ENCODE peak calls at places on chromosomes 12 and 14, in four cellular contexts. X, G, U and I are unnamed samples.
A peak's percentile ranks its signal among the peaks of the same experiment; 100 is the strongest.

GRCh38 chr12:54865683-54866324 is 11.5 kb downstream of the MUCL1 start:
- DNase-seq in U (no peak), G (no peak), X (no peak), I (no peak)

GRCh38 chr14:68961781-68962584 is 17.1 kb downstream of the ACTN1 start:
- DNase-seq in U (peak; percentile 60), G (peak; percentile 77), X (no peak), I (no peak)

GRCh38 chr14:71515520-71515919 is 416.7 kb upstream of the RGS6 start:
- DNase-seq in X (no peak), G (no peak), U (no peak), I (no peak)

GRCh38 chr14:24310666-24311604 is at the start of gene LTB4R:
- DNase-seq in X (no peak), G (no peak), U (no peak), I (no peak)

GRCh38 chr12:91577586-91578539 is 395.2 kb upstream of the DCN start:
- DNase-seq in X (no peak), U (peak; percentile 16), G (no peak), I (no peak)

GRCh38 chr12:56010112-56010570 is 10.7 kb upstream of the IKZF4 start:
- DNase-seq in U (no peak), X (no peak), G (no peak), I (peak; percentile 84)

GRCh38 chr12:6700646-6701051 is at the start of gene PIANP:
- DNase-seq in X (no peak), G (peak; percentile 72), U (peak; percentile 92), I (no peak)

GRCh38 chr14:51367600-51367931 is 127.5 kb downstream of the TMX1 start:
- DNase-seq in X (no peak), G (no peak), U (no peak), I (no peak)

GRCh38 chr14:32217301-32217700 is 14.2 kb upstream of the RNU6-8 start:
- DNase-seq in X (no peak), G (no peak), U (peak; percentile 48), I (no peak)

GRCh38 chr14:82112210-82112839 is 578.7 kb upstream of the SEL1L start:
- DNase-seq in X (no peak), U (no peak), G (no peak), I (no peak)

GRCh38 chr14:73455294-73455693 is 3.1 kb downstream of the NUMB start:
- DNase-seq in G (no peak), X (no peak), U (no peak), I (no peak)

GRCh38 chr14:65370890-65371289 is 41.6 kb upstream of the FUT8 start:
- DNase-seq in X (no peak), G (no peak), U (no peak), I (no peak)

GRCh38 chr12:19131020-19131431 is 1.5 kb downstream of the PLEKHA5 start:
- DNase-seq in G (no peak), U (peak; percentile 35), X (no peak), I (peak; percentile 41)

GRCh38 chr12:130879781-130880389 is 8.0 kb downstream of the RAN start:
- DNase-seq in U (peak; percentile 27), G (peak; percentile 54), X (no peak), I (no peak)

GRCh38 chr12:6341439-6342139 is at the start of gene TNFRSF1A:
- DNase-seq in U (peak; percentile 83), G (no peak), X (no peak), I (peak; percentile 65)

GRCh38 chr14:55904086-55904485 is 214.1 kb upstream of the PELI2 start:
- DNase-seq in U (no peak), X (no peak), G (no peak), I (no peak)

GRCh38 chr14:102255401-102256190 is 49.4 kb downstream of the MOK start:
- DNase-seq in G (no peak), X (no peak), U (no peak), I (no peak)

GRCh38 chr14:54681819-54682261 is 114.9 kb downstream of the SAMD4A start:
- DNase-seq in G (no peak), X (no peak), U (peak; percentile 55), I (no peak)

GRCh38 chr14:94578712-94579111 is 2.5 kb upstream of the SERPINA5 start:
- DNase-seq in U (no peak), G (no peak), X (no peak), I (no peak)

GRCh38 chr14:59844414-59844813 is 26.2 kb downstream of the RTN1 start:
- DNase-seq in U (no peak), G (no peak), X (no peak), I (no peak)

GRCh38 chr12:112025808-112026375 is 12.7 kb downstream of the ERP29 start:
- DNase-seq in X (no peak), G (no peak), U (no peak), I (no peak)

GRCh38 chr14:66070542-66071319 is 415.4 kb upstream of the CCDC196 start:
- DNase-seq in U (peak; percentile 63), G (peak; percentile 97), X (no peak), I (peak; percentile 18)

GRCh38 chr12:106985479-106985878 is 1.5 kb downstream of the MTERF2 start:
- DNase-seq in U (no peak), G (no peak), X (no peak), I (peak; percentile 22)

GRCh38 chr12:45561488-45561887 is 168.0 kb upstream of the ARID2 start:
- DNase-seq in X (no peak), U (no peak), G (no peak), I (no peak)

GRCh38 chr12:58547217-58547616 is 373.1 kb downstream of the LRIG3 start:
- DNase-seq in X (no peak), G (no peak), U (no peak), I (no peak)

GRCh38 chr12:85821759-85822158 is 14.4 kb downstream of the RASSF9 start:
- DNase-seq in X (no peak), U (no peak), G (no peak), I (peak; percentile 56)

GRCh38 chr12:16076553-16076952 is 165.4 kb downstream of the DERA start:
- DNase-seq in G (no peak), U (peak; percentile 17), X (no peak), I (peak; percentile 44)

GRCh38 chr14:102075155-102075554 is 11.7 kb downstream of the HSP90AA1 start:
- DNase-seq in X (no peak), G (no peak), U (no peak), I (no peak)

GRCh38 chr12:116370004-116370404 is 92.5 kb upstream of the MED13L start:
- DNase-seq in X (no peak), G (no peak), U (no peak), I (no peak)

GRCh38 chr12:98698603-98699463 is 53.7 kb downstream of the APAF1 start:
- DNase-seq in G (peak; percentile 54), U (peak; percentile 65), X (peak; percentile 38), I (peak; percentile 39)
- TF ChIP-seq TCF12 in G (no peak), U (no peak), X (no peak), I (no peak)

GRCh38 chr12:47817272-47818006 is 2.3 kb downstream of the HDAC7 start:
- DNase-seq in X (no peak), U (no peak), G (no peak), I (peak; percentile 50)
- TF ChIP-seq TCF12 in X (no peak), U (no peak), G (no peak), I (no peak)

DNA sequence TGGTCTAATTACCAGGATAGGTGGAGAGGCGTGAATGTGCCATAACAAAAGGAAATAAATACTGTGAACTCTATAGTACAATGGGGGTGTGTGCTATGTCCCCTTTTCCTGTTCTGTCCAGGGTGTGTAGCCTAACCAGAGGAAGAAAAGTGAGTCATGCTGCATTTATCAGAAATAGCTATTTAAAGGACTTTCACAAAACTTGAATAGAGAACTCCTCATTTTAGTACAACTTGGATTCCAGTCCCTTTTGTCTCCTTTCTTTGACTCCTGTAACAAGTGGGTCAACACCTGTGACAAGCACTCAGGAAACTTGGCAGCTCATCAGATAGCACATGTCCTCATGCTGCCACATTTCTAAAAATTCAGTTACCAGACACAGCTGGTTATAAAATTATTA is 123.4 kb downstream of the CCDC91 start:
- DNase-seq in X (no peak), G (no peak), U (no peak), I (no peak)
- TF ChIP-seq TCF12 in X (no peak), G (no peak), U (no peak), I (no peak)

GRCh38 chr12:65510584-65511050 is 232.1 kb downstream of the MSRB3 start:
- DNase-seq in U (no peak), X (no peak), G (peak; percentile 71), I (peak; percentile 88)
- TF ChIP-seq TCF12 in U (no peak), X (no peak), G (peak; percentile 15), I (no peak)

DNA sequence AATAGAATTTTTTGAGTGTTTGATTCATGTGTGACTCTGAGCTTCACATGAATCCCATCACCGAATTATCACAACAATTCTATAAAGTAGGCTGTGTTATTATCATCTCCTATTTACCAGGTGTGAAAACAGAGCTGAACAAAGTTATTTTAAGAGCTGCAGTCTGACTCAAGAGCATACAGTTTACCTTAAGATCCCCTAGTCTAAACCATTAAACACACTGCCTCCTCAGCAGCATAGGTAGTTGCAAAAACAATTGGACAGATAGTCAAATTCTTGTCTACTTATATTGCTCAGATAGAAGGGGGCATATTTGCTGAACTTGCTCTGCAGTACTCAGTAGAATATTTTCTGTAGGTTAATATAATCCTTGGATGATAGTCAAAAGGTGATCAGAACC is 219.8 kb upstream of the ATP2B1 start:
- DNase-seq in X (no peak), U (no peak), G (no peak), I (no peak)
- TF ChIP-seq TCF12 in X (no peak), U (no peak), G (no peak), I (no peak)